ENCODE peak calls at places on chromosomes 3 and 15, in ten cellular contexts. One of them, this sample, is unnamed.
A peak's percentile ranks its signal among the peaks of the same experiment; 100 is the strongest.

GRCh38 chr15:38702178-38702912 is 137.7 kb upstream of the RASGRP1 start:
- DNase-seq in ovary: no peak
- DNase-seq in transverse colon: peak; percentile 87
- DNase-seq in tibial nerve: no peak
- DNase-seq in K562: no peak
- DNase-seq in heart left ventricle: no peak
- DNase-seq in right lobe of liver: peak; percentile 66
- DNase-seq in uterus: no peak
- DNase-seq in A549: peak; percentile 26
- DNase-seq in IMR-90: no peak
- DNase-seq in this sample: peak; percentile 77

GRCh38 chr3:117628896-117629295 is 919.3 kb downstream of the TUSC7 start:
- DNase-seq in heart left ventricle: peak; percentile 22
- DNase-seq in tibial nerve: peak; percentile 54
- DNase-seq in IMR-90: peak; percentile 92
- DNase-seq in right lobe of liver: no peak
- DNase-seq in transverse colon: no peak
- DNase-seq in A549: peak; percentile 55
- DNase-seq in K562: no peak
- DNase-seq in ovary: no peak
- DNase-seq in uterus: peak; percentile 19
- DNase-seq in this sample: no peak

GRCh38 chr3:128095222-128095703 is 28.3 kb downstream of the RUVBL1 start:
- DNase-seq in A549: peak; percentile 71
- DNase-seq in right lobe of liver: peak; percentile 91
- DNase-seq in ovary: peak; percentile 79
- DNase-seq in tibial nerve: peak; percentile 72
- DNase-seq in heart left ventricle: peak; percentile 81
- DNase-seq in transverse colon: peak; percentile 83
- DNase-seq in IMR-90: peak; percentile 83
- DNase-seq in uterus: peak; percentile 73
- DNase-seq in K562: peak; percentile 52
- DNase-seq in this sample: peak; percentile 91

GRCh38 chr3:43770426-43771103 is 79.8 kb downstream of the ABHD5 start:
- DNase-seq in heart left ventricle: peak; percentile 51
- DNase-seq in A549: peak; percentile 79
- DNase-seq in uterus: peak; percentile 37
- DNase-seq in K562: peak; percentile 90
- DNase-seq in transverse colon: peak; percentile 69
- DNase-seq in tibial nerve: peak; percentile 48
- DNase-seq in right lobe of liver: peak; percentile 64
- DNase-seq in IMR-90: no peak
- DNase-seq in ovary: peak; percentile 21
- DNase-seq in this sample: peak; percentile 78

GRCh38 chr3:71702131-71703024 is 22.8 kb downstream of the EIF4E3 start:
- DNase-seq in transverse colon: no peak
- DNase-seq in uterus: no peak
- DNase-seq in IMR-90: no peak
- DNase-seq in ovary: no peak
- DNase-seq in tibial nerve: no peak
- DNase-seq in right lobe of liver: no peak
- DNase-seq in A549: no peak
- DNase-seq in K562: no peak
- DNase-seq in heart left ventricle: no peak
- DNase-seq in this sample: no peak

GRCh38 chr3:153162513-153163348 is 705 bp downstream of the RAP2B start:
- DNase-seq in right lobe of liver: peak; percentile 68
- DNase-seq in tibial nerve: peak; percentile 24
- DNase-seq in A549: peak; percentile 48
- DNase-seq in IMR-90: peak; percentile 26
- DNase-seq in ovary: peak; percentile 43
- DNase-seq in heart left ventricle: peak; percentile 42
- DNase-seq in uterus: peak; percentile 37
- DNase-seq in transverse colon: peak; percentile 43
- DNase-seq in K562: peak; percentile 18
- DNase-seq in this sample: peak; percentile 69

GRCh38 chr15:31296304-31297220 is 30.1 kb upstream of the KLF13 start:
- DNase-seq in transverse colon: peak; percentile 74
- DNase-seq in tibial nerve: no peak
- DNase-seq in K562: no peak
- DNase-seq in A549: peak; percentile 93
- DNase-seq in IMR-90: no peak
- DNase-seq in ovary: no peak
- DNase-seq in right lobe of liver: peak; percentile 97
- DNase-seq in heart left ventricle: peak; percentile 18
- DNase-seq in uterus: no peak
- DNase-seq in this sample: no peak

GRCh38 chr3:72186485-72186864 is 401.5 kb upstream of the PROK2 start:
- DNase-seq in heart left ventricle: no peak
- DNase-seq in transverse colon: no peak
- DNase-seq in uterus: no peak
- DNase-seq in K562: no peak
- DNase-seq in right lobe of liver: no peak
- DNase-seq in A549: no peak
- DNase-seq in IMR-90: peak; percentile 60
- DNase-seq in tibial nerve: no peak
- DNase-seq in ovary: no peak
- DNase-seq in this sample: no peak

GRCh38 chr3:116444099-116444700 is 1.1 kb downstream of the LSAMP start:
- DNase-seq in uterus: no peak
- DNase-seq in K562: no peak
- DNase-seq in A549: no peak
- DNase-seq in tibial nerve: no peak
- DNase-seq in IMR-90: peak; percentile 5
- DNase-seq in ovary: no peak
- DNase-seq in right lobe of liver: no peak
- DNase-seq in heart left ventricle: no peak
- DNase-seq in transverse colon: no peak
- DNase-seq in this sample: no peak

GRCh38 chr3:45545476-45545875 is 49.1 kb upstream of the LIMD1 start:
- DNase-seq in uterus: no peak
- DNase-seq in tibial nerve: no peak
- DNase-seq in IMR-90: peak; percentile 45
- DNase-seq in right lobe of liver: no peak
- DNase-seq in A549: peak; percentile 14
- DNase-seq in ovary: no peak
- DNase-seq in heart left ventricle: no peak
- DNase-seq in K562: peak; percentile 87
- DNase-seq in transverse colon: no peak
- DNase-seq in this sample: no peak

GRCh38 chr3:104878395-104878794 is 488.3 kb upstream of the ALCAM start:
- DNase-seq in right lobe of liver: no peak
- DNase-seq in heart left ventricle: no peak
- DNase-seq in tibial nerve: no peak
- DNase-seq in IMR-90: peak; percentile 76
- DNase-seq in uterus: no peak
- DNase-seq in ovary: no peak
- DNase-seq in K562: no peak
- DNase-seq in transverse colon: no peak
- DNase-seq in A549: no peak
- DNase-seq in this sample: no peak

GRCh38 chr3:187626581-187626980 is 43.6 kb downstream of the SST start:
- DNase-seq in right lobe of liver: no peak
- DNase-seq in A549: no peak
- DNase-seq in ovary: no peak
- DNase-seq in transverse colon: no peak
- DNase-seq in tibial nerve: no peak
- DNase-seq in heart left ventricle: no peak
- DNase-seq in uterus: no peak
- DNase-seq in K562: no peak
- DNase-seq in IMR-90: no peak
- DNase-seq in this sample: no peak

GRCh38 chr3:62445267-62445666 is 71.9 kb upstream of the FEZF2 start:
- DNase-seq in IMR-90: peak; percentile 29
- DNase-seq in heart left ventricle: no peak
- DNase-seq in ovary: no peak
- DNase-seq in transverse colon: no peak
- DNase-seq in right lobe of liver: no peak
- DNase-seq in A549: no peak
- DNase-seq in uterus: no peak
- DNase-seq in tibial nerve: no peak
- DNase-seq in K562: no peak
- DNase-seq in this sample: no peak

GRCh38 chr3:150179330-150179729 is 208.6 kb upstream of the PFN2 start:
- DNase-seq in tibial nerve: no peak
- DNase-seq in K562: no peak
- DNase-seq in right lobe of liver: no peak
- DNase-seq in transverse colon: no peak
- DNase-seq in heart left ventricle: no peak
- DNase-seq in ovary: no peak
- DNase-seq in A549: no peak
- DNase-seq in uterus: no peak
- DNase-seq in IMR-90: no peak
- DNase-seq in this sample: no peak

GRCh38 chr3:16056210-16056607 is 118.3 kb upstream of the GALNT15 start:
- DNase-seq in A549: peak; percentile 44
- DNase-seq in transverse colon: peak; percentile 27
- DNase-seq in tibial nerve: peak; percentile 79
- DNase-seq in IMR-90: no peak
- DNase-seq in K562: no peak
- DNase-seq in heart left ventricle: no peak
- DNase-seq in ovary: no peak
- DNase-seq in right lobe of liver: no peak
- DNase-seq in uterus: no peak
- DNase-seq in this sample: no peak

GRCh38 chr15:53739187-53739586 is 20.3 kb downstream of the WDR72 start:
- DNase-seq in right lobe of liver: no peak
- DNase-seq in transverse colon: no peak
- DNase-seq in IMR-90: no peak
- DNase-seq in heart left ventricle: no peak
- DNase-seq in tibial nerve: no peak
- DNase-seq in A549: no peak
- DNase-seq in ovary: no peak
- DNase-seq in uterus: no peak
- DNase-seq in K562: no peak
- DNase-seq in this sample: no peak

DNA sequence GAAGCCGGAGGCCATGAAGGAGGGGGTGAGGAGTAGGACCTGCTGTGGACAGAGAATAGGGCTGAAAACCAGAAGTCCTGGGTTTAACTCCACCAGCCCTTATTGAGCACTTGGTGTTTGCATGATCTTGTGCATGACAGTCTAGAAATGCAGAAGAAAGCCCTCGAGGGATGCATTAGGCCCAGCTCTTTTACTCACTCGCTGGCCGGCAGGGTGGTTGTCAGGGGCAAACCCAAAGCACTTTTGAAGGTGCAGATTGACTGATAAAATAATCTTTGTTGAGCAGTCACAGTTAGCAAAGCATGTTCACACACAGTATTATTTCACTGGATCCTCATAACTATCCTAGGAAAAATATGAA is 55.3 kb downstream of the CORO2B start:
- DNase-seq in heart left ventricle: no peak
- DNase-seq in IMR-90: no peak
- DNase-seq in transverse colon: no peak
- DNase-seq in tibial nerve: no peak
- DNase-seq in uterus: no peak
- DNase-seq in A549: no peak
- DNase-seq in right lobe of liver: no peak
- DNase-seq in K562: no peak
- DNase-seq in ovary: no peak
- DNase-seq in this sample: no peak
- H3K4me1 ChIP-seq in heart left ventricle: peaks cover 54% of the 10 kb centered on the region
- H3K4me1 ChIP-seq in IMR-90: peaks cover 31% of the 10 kb centered on the region
- H3K4me1 ChIP-seq in transverse colon: no peaks in the 10 kb centered on the region
- H3K4me1 ChIP-seq in tibial nerve: peaks cover 29% of the 10 kb centered on the region
- H3K4me1 ChIP-seq in uterus: peaks cover 25% of the 10 kb centered on the region
- H3K4me1 ChIP-seq in A549: no peaks in the 10 kb centered on the region
- H3K4me1 ChIP-seq in right lobe of liver: no peaks in the 10 kb centered on the region
- H3K4me1 ChIP-seq in K562: no peaks in the 10 kb centered on the region
- H3K4me1 ChIP-seq in ovary: peaks cover 50% of the 10 kb centered on the region
- H3K4me1 ChIP-seq in this sample: no peaks in the 10 kb centered on the region

GRCh38 chr15:62389887-62390792 is 225.1 kb upstream of the C2CD4B start:
- DNase-seq in tibial nerve: peak; percentile 35
- DNase-seq in right lobe of liver: peak; percentile 76
- DNase-seq in A549: peak; percentile 82
- DNase-seq in K562: peak; percentile 87
- DNase-seq in IMR-90: peak; percentile 77
- DNase-seq in uterus: peak; percentile 71
- DNase-seq in ovary: peak; percentile 73
- DNase-seq in transverse colon: peak; percentile 74
- DNase-seq in heart left ventricle: peak; percentile 81
- DNase-seq in this sample: peak; percentile 76
- TF ChIP-seq POLR2A in tibial nerve: peak; percentile 72
- TF ChIP-seq POLR2A in right lobe of liver: peak; percentile 91
- TF ChIP-seq POLR2A in A549: peak; percentile 97
- TF ChIP-seq POLR2A in K562: peak; percentile 85
- TF ChIP-seq POLR2A in IMR-90: peak; percentile 92
- TF ChIP-seq POLR2A in uterus: peak; percentile 59
- TF ChIP-seq POLR2A in ovary: peak; percentile 50
- TF ChIP-seq POLR2A in transverse colon: peak; percentile 55
- TF ChIP-seq POLR2A in heart left ventricle: peak; percentile 86
- TF ChIP-seq POLR2A in this sample: peak; percentile 38

DNA sequence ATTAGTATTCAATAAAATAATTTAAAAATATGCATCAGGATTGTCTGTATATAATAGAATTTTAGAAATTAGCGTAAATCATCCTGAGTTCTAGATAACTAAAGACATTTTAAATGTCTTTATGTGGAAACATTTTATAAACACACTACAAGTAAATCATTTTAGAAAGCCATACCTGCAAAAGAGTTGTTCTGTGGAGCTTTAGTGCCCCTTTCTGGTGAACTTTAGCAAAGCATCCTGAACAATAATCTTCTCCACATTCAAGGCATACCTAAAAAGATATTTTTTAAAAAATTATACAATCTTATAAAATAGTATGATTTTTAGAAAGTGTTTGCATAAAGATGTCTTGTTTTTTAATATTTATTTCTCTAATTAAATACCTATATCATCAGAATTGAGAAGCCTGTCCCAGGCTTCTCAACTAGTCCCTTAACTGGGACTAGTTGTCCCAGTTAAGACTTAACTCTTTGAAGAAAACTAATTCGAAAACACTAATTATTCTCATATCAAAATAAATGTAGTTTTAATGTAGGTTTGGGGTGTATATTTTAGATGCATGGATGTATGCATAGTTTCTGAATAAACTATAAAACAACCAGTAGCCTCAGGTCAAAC is 29.7 kb downstream of the ZBBX start:
- DNase-seq in transverse colon: no peak
- DNase-seq in right lobe of liver: no peak
- DNase-seq in ovary: no peak
- DNase-seq in IMR-90: no peak
- DNase-seq in uterus: no peak
- DNase-seq in tibial nerve: no peak
- DNase-seq in K562: no peak
- DNase-seq in A549: peak; percentile 23
- DNase-seq in heart left ventricle: no peak
- DNase-seq in this sample: no peak
- TF ChIP-seq CTCF in transverse colon: peak; percentile 33
- TF ChIP-seq CTCF in right lobe of liver: peak; percentile 74
- TF ChIP-seq CTCF in ovary: no peak
- TF ChIP-seq CTCF in IMR-90: peak; percentile 39
- TF ChIP-seq CTCF in uterus: peak; percentile 27
- TF ChIP-seq CTCF in tibial nerve: no peak
- TF ChIP-seq CTCF in K562: no peak
- TF ChIP-seq CTCF in A549: peak; percentile 48
- TF ChIP-seq CTCF in heart left ventricle: peak; percentile 53
- TF ChIP-seq CTCF in this sample: peak; percentile 37

DNA sequence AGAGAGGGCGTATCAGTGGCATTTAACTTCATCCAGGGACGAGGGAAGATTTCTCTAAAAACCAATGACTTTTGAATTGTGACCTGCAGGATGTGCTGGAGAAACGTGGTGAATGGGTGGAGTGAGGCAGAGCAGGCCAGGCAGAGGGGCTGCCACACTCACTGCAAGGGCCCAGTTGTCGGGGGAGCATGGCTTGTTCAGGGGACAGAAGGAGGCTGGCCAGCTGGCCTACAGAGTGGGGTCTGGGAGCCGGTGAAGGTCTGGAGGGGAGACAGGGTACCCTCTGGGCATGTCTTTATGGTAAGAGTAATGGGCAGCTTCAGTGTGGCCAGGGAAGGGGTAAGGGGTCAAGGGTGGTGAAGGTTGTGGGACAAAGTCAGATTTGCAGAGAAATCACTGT is 225.2 kb upstream of the RGMA start:
- DNase-seq in A549: no peak
- DNase-seq in ovary: no peak
- DNase-seq in right lobe of liver: no peak
- DNase-seq in uterus: no peak
- DNase-seq in K562: no peak
- DNase-seq in IMR-90: no peak
- DNase-seq in heart left ventricle: no peak
- DNase-seq in tibial nerve: no peak
- DNase-seq in transverse colon: no peak
- DNase-seq in this sample: no peak
- H3K4me1 ChIP-seq in A549: no peaks in the 10 kb centered on the region
- H3K4me1 ChIP-seq in ovary: peaks cover 4% of the 10 kb centered on the region
- H3K4me1 ChIP-seq in right lobe of liver: no peaks in the 10 kb centered on the region
- H3K4me1 ChIP-seq in uterus: no peaks in the 10 kb centered on the region
- H3K4me1 ChIP-seq in K562: no peaks in the 10 kb centered on the region
- H3K4me1 ChIP-seq in IMR-90: no peaks in the 10 kb centered on the region
- H3K4me1 ChIP-seq in heart left ventricle: no peaks in the 10 kb centered on the region
- H3K4me1 ChIP-seq in tibial nerve: no peaks in the 10 kb centered on the region
- H3K4me1 ChIP-seq in transverse colon: no peaks in the 10 kb centered on the region
- H3K4me1 ChIP-seq in this sample: no peaks in the 10 kb centered on the region

This sample was measured in Peyer's patch.